ENCODE peak calls at places on chromosomes 1 and 21, in five cellular contexts. P, C, F, X and G are unnamed samples.

GRCh38 chr1:31727195-31727594 is 23.4 kb upstream of the COL16A1 start:
- DNase-seq in P (no peak), X (no peak), F (no peak), C (no peak), G (no peak)

GRCh38 chr1:203367051-203367450 is 16.1 kb upstream of the FMOD start:
- DNase-seq in F (no peak), X (no peak), C (no peak), P (no peak), G (no peak)

GRCh38 chr1:222757673-222758268 is 20.8 kb downstream of the FAM177B start:
- DNase-seq in P (no peak), F (no peak), X (no peak), C (no peak), G (no peak)

GRCh38 chr1:27647328-27647727 is 12.3 kb upstream of the FGR start:
- DNase-seq in C (no peak), F (no peak), X (no peak), P (no peak), G (no peak)

GRCh38 chr1:151534662-151535278 is 5.3 kb upstream of the TUFT1 start:
- DNase-seq in X (peak), F (peak), C (no peak), P (peak), G (no peak)

GRCh38 chr1:18581420-18581880 is 49.2 kb upstream of the PAX7 start:
- DNase-seq in X (peak), P (no peak), C (no peak), F (peak), G (peak)

GRCh38 chr21:15809818-15810217 is 80.0 kb downstream of the USP25 start:
- DNase-seq in P (no peak), C (no peak), F (no peak), X (no peak), G (peak)

GRCh38 chr21:34841154-34841553 is 172.4 kb downstream of the CLIC6 start:
- DNase-seq in F (no peak), P (no peak), C (no peak), X (no peak), G (no peak)

GRCh38 chr1:10320336-10320735 is 78.5 kb upstream of the PGD start:
- DNase-seq in P (no peak), C (no peak), X (no peak), F (no peak), G (no peak)

GRCh38 chr1:171494086-171494485 is 8.8 kb downstream of the PRRC2C start:
- DNase-seq in F (no peak), X (no peak), P (no peak), C (no peak), G (no peak)

DNA sequence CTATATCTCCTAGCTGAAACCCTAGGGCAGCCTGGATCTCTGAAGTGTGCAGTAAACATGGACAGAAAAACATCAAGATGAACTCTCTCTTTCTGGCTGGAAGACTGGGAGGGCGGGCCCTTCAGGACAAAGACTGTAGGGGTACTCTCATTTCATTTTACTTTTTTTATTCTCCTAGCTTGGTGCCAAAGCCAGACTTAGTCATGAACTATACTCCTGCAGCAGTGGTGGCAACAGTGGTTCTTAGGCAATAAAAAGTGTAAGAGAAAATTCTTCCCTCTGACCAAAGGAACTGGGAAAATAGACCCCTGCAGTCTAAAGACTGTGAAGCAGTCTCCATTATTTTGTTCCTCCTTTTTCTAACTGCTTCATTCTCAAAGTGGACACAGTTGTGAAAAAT is 213.8 kb upstream of the JUN start:
- DNase-seq in P (no peak), F (no peak), X (no peak), C (no peak), G (no peak)
- TF ChIP-seq REST in P (no peak), F (no peak), X (no peak), C (no peak), G (no peak)

DNA sequence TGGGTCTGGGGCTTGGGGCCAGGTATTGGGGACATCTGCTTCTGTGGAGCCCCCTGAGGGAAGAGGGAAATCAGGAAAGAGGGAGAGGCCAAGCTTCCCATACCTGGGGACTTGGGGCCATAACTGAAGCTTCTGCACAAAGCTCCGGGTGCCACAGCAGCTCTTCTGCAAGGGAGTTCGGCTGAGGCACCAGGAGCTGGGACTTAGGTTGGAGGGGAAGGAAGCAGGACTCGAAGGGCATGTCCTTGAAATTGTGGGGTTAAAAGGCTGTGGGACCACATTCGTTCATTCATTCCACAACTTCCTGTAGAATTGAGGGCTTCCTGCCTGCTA is 1.7 kb upstream of the EPS8L3 start:
- DNase-seq in F (no peak), P (no peak), X (no peak), C (no peak), G (no peak)
- TF ChIP-seq GABPA in F (no peak), P (no peak), X (no peak), C (no peak), G (no peak)

DNA sequence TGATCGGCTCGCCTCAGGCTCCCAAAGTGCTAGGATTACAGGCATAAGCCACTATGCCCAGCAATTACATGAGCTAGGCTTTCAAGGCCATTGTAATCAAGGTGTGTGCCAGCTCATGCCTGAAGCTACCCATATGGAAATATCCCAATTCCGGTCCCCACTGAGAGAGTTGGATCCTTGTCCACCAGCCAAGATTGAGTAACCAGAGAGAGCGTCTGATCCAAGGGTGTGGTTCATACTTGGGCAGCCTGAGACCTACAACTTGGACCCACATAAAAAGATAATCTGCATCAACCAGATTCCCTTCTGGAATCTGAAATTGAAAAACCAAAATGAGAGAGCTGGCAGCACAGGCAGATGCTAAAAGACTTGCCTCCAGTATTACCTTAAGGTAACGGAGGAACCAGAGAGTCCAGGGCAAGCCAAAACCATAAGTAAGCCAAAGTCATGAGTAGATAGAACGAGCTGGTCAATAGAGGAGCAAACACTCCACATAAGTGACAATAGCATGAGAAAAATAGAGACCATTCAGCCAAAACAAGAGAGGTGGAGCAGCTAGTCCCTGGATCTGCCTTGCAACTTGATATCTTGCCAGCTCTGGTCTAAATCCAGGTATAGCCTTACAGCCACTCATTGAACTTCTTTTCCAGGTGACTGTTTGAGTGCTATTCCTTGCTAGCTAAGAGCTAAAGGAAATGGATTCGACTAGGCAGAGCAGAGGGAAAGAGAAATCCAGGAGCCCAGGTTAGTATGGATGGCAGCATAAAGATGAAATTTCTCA is 63.8 kb upstream of the ATP1A1 start:
- DNase-seq in F (no peak), P (no peak), X (no peak), C (no peak), G (no peak)
- TF ChIP-seq REST in F (no peak), P (no peak), X (no peak), C (no peak), G (no peak)

GRCh38 chr1:108000620-108001105 is 35.7 kb upstream of the VAV3 start:
- DNase-seq in X (no peak), P (peak), C (no peak), F (peak), G (no peak)
- TF ChIP-seq GABPA in X (no peak), P (no peak), C (no peak), F (no peak), G (no peak)

DNA sequence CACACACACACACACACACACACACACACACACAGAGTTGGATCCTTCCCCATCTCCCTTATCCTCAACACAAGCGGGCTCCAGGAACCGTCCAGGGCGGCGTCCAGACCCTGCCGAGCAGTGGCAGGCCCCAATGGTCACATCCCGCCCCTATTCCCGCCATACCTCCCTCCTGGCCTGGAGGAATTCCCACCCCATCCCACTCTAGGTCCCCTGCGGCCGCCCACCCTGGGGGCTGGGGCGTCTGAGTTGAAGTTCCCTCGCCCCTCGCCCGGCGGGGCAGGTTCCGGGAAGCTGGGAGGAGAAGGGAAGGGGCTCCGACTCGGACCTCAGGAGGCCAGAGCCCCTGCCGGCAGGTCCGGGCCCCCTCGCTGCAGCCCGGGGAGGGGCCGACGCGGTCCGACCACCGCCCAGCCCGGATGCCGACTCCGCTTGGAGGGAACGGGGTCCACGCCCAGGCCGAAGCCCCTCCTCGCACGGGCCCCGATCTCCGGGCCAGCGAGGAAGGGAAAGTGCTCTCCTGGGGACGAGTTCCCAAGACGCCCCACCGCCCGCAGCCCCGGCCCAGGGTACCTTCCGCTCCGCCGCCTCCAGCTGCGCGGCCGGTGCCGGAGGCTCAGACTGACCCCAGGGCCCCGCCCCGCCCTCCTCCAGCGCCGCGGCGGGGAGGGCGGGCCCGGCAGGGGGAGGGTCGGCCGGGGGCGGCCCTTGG is at the start of gene RHOC:
- DNase-seq in F (peak), X (peak), C (no peak), P (no peak), G (no peak)
- TF ChIP-seq REST in F (peak), X (no peak), C (no peak), P (no peak), G (no peak)

GRCh38 chr1:38330799-38331198 is 284.2 kb upstream of the POU3F1 start:
- DNase-seq in F (no peak), X (no peak), C (no peak), P (no peak), G (no peak)

GRCh38 chr1:38329644-38330043 is 283.1 kb upstream of the POU3F1 start:
- DNase-seq in C (no peak), X (no peak), F (no peak), P (no peak), G (no peak)

GRCh38 chr1:38331496-38332210 is 285.1 kb upstream of the POU3F1 start:
- DNase-seq in P (no peak), C (no peak), X (no peak), F (no peak), G (no peak)

GRCh38 chr1:38334930-38335592 is 288.5 kb upstream of the POU3F1 start:
- DNase-seq in F (no peak), X (peak), P (no peak), C (no peak), G (no peak)

GRCh38 chr1:38332649-38333310 is 286.2 kb upstream of the POU3F1 start:
- DNase-seq in C (no peak), X (no peak), F (no peak), P (no peak), G (no peak)
- TF ChIP-seq GABPA in C (no peak), X (no peak), F (no peak), P (no peak), G (no peak)

DNA sequence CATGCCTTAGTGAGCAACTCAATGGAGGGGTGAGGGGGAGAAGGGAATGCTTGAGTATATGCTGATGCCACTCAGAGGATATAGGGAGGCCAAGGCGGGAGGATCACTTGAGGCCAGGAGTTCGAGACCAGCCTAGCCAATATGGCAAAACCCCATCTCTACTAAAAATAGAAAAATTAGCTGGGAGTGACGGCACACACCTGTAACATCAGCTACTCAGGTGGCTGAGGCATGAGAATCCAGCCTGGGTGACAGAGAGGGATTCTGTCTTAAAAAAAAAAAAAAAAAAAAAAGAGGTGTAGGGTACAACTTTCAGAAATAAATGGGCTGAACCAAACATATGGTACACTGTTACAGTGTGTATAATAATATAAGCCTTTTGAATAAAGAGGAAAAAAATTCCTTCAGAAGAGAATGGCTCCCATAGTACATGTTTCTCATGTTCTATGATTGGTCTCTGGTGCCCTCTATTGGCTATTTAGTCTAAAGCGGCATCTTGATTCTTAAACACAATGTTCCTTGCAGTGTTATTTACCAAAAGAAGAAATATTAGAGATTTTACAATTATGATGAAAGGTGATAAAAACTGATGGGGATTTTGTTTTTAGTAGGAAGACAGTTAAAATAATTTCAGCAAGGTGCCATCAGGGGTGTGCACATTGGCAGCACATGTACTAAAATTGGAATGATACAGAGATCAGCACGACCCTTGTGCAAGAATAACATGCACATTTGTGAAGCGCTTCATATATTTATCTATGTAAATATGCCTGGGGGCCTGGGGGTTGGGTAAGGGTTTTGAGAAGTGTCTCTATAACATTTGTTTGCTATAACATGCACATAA is 109.8 kb downstream of the PATJ start:
- DNase-seq in F (peak), P (peak), X (peak), C (no peak), G (peak)
- TF ChIP-seq REST in F (no peak), P (no peak), X (no peak), C (no peak), G (no peak)

GRCh38 chr1:66231162-66232077 is 302.5 kb upstream of the SGIP1 start:
- DNase-seq in X (no peak), F (no peak), C (no peak), P (no peak), G (no peak)
- TF ChIP-seq GABPA in X (no peak), F (no peak), C (no peak), P (no peak), G (no peak)